ENCODE peak calls at places on chromosomes 6 and 20, in six cellular contexts. M is AG04450, C is astrocyte, B is choroid plexus epithelial cell, V is lung, S is fibroblast of lung. Q is an unnamed sample.

GRCh38 chr6:111683749-111684267 is 78.1 kb upstream of the TRAF3IP2 start:
- DNase-seq in M (peak), B (peak), C (peak), S (peak), V (no peak), Q (no peak)

GRCh38 chr6:69987550-69987949 is 121.2 kb downstream of the COL19A1 start:
- DNase-seq in C (no peak), S (no peak), V (no peak), M (no peak), B (no peak), Q (no peak)

GRCh38 chr20:9609892-9610502 is 95.6 kb downstream of the LAMP5 start:
- DNase-seq in B (peak), S (peak), V (peak), M (peak), C (peak), Q (peak)

GRCh38 chr6:163787001-163787667 is 372.6 kb downstream of the QKI start:
- DNase-seq in V (no peak), M (no peak), B (peak), C (no peak), S (no peak), Q (no peak)

GRCh38 chr20:63846128-63846771 is 15.0 kb upstream of the ABHD16B start:
- DNase-seq in V (no peak), B (peak), M (no peak), C (no peak), S (peak), Q (no peak)

GRCh38 chr6:83192871-83193746 is at the start of the genes PGM3 and RWDD2A:
- DNase-seq in S (peak), C (peak), B (peak), V (peak), M (peak), Q (peak)

GRCh38 chr20:9211016-9211760 is 142.3 kb downstream of the PLCB4 start:
- DNase-seq in V (no peak), S (no peak), C (no peak), B (no peak), M (no peak), Q (no peak)

GRCh38 chr20:30168025-30168799 is 1089.3 kb upstream of the DEFB115 start:
- DNase-seq in S (no peak), M (no peak), V (no peak), B (no peak), C (no peak), Q (no peak)

GRCh38 chr6:130111031-130111430 is 92.7 kb downstream of the L3MBTL3 start:
- DNase-seq in B (no peak), C (no peak), S (no peak), V (no peak), M (no peak), Q (no peak)

GRCh38 chr20:48702388-48703041 is 125.3 kb downstream of the PREX1 start:
- DNase-seq in C (no peak), B (no peak), V (no peak), M (no peak), S (no peak), Q (no peak)

GRCh38 chr6:15297895-15298590 is 52.2 kb downstream of the JARID2 start:
- DNase-seq in B (no peak), C (no peak), M (no peak), V (no peak), S (peak), Q (no peak)

DNA sequence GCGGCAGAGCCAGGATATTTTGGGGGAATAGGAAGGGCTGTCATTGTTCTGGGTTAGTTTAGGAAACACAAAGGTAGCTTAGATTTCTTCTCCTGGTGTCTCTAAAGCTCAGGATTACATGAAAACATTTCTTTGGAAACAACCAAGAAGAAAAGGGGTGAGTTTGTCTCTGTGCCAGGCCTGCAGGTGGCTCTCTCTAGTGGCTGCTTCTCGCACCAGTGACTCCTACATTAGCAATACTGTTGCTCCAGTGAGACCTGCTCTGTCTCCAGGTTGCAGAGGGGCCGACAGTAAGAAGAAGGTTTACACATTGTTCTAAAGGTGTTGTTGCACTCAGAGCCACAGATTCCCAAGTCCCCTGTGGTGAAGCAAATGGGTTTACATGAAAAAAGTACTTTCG is 104.6 kb upstream of the GLP1R start:
- DNase-seq in B (peak), S (no peak), V (no peak), C (no peak), M (no peak), Q (no peak)
- TF ChIP-seq CTCF in B (no peak), S (no peak), V (no peak), C (no peak), M (no peak), Q (no peak)

GRCh38 chr6:36979343-36979742 is 6.7 kb downstream of the MTCH1 start:
- DNase-seq in B (peak), V (no peak), S (peak), M (no peak), C (peak), Q (peak)
- TF ChIP-seq CTCF in B (peak), V (peak), S (peak), M (peak), C (peak), Q (peak)

DNA sequence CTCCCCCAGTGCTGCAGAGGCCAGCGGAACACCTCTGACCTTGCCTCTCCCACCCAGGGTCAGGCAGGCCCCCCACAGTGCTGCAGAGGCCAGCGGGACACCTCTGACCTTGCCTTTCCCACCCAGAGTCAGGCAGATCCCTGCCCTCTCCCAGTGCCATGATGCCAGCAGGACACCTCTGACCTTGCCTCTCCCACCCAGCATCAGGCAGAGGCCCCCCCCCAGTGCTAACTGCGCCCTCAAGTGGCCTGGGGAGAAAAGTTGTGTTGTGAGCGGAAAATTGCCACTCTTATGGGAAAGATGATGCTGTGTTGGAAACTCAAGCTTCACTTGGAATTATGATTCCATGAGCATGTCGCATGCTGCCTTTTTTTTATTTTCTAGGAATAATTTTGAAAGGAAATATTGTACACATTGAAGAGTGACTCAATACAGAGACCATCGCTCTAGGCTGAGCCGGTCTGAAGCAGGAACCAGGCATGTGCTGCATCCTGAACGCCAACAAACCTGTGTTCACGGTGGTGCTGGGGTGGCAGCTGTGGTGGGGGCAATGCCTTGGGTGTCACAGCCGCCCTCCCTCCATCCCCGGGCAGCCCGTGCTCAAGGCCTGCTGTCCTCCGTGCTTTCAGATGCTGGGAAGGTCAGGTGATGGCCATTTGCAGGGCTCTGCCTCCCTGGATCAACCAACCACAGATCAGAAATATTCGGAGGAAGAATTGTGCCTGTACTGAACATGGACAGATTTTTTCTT is 98.6 kb downstream of the CDH4 start:
- DNase-seq in S (no peak), V (no peak), M (no peak), B (no peak), C (no peak), Q (no peak)
- TF ChIP-seq CTCF in S (no peak), V (no peak), M (no peak), B (peak), C (no peak), Q (no peak)

DNA sequence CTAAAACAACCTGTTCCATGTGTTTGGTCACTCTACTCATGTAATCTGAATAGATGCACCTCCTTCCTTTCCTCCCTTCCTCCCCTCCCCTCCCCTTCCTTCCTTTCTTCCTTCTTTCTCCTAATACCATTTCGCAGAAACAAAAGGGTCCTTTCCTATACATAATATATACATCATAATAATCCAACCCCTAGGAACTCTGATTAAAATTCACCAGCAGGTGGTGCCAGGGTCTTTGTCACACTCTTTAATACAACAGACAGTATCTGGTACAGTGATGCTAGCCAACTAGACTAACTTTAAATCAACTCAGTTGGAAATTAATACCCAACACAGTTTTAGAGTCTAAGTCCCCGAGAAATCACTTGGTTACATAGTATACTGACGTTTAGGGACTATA is 181.2 kb upstream of the SHLD1 start:
- DNase-seq in C (peak), V (no peak), M (no peak), S (peak), B (peak), Q (peak)
- TF ChIP-seq CTCF in C (peak), V (no peak), M (peak), S (peak), B (peak), Q (peak)

DNA sequence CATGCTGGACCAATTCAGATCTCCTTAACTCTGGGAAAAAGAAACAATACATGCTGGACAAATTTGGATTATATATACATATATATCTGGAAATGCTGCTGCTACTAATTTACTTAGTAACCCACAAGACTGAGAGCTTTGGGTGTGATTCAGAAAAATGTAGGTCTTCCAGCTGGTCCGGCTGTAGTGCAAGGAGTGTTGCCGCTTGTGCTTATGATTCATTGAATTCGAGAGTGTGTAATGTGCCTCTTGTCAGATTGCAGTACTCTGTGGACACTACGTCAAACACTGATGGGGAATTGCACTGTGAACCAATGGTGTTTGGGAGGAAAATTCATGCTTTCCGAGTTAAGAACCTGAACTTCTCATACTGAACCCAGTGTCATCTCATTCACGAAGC is 1155.5 kb downstream of the EPHA7 start:
- DNase-seq in V (no peak), C (no peak), B (no peak), M (no peak), S (no peak), Q (no peak)
- TF ChIP-seq CTCF in V (no peak), C (no peak), B (no peak), M (no peak), S (no peak), Q (no peak)

GRCh38 chr6:152723398-152723797 is 25.7 kb downstream of the MYCT1 start:
- DNase-seq in C (peak), B (peak), M (no peak), V (no peak), S (no peak), Q (no peak)

GRCh38 chr6:152721956-152722355 is 24.3 kb downstream of the MYCT1 start:
- DNase-seq in V (no peak), C (no peak), S (no peak), B (no peak), M (no peak), Q (no peak)

GRCh38 chr6:152726313-152726712 is 24.3 kb upstream of the VIP start:
- DNase-seq in B (no peak), S (no peak), M (no peak), C (no peak), V (no peak), Q (no peak)

DNA sequence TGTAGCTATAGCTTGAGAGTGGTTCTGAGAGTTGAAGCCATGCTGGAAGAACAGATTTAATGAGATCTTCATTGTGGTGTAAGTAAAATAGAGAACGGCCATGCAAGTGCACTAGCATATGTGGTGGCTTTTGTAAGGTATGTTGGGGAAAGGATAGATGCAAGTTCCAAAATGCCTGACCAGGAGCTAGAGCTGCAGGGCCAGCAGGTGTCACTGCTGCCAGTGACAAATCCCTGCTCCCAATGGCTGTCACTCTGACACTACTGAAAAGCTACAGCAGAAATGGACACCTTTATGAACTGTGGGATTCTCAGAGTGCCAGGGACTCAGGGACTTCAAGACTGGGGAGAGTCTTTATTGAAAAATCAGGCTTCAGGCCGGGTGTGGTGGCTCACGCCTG is 23.1 kb upstream of the VIP start:
- DNase-seq in M (no peak), B (no peak), S (no peak), C (no peak), V (no peak), Q (no peak)
- TF ChIP-seq CTCF in M (no peak), B (no peak), S (no peak), C (no peak), V (no peak), Q (no peak)

GRCh38 chr6:99246602-99247001 is 102.9 kb downstream of the FAXC start:
- DNase-seq in V (no peak), C (no peak), S (no peak), B (no peak), M (no peak), Q (no peak)

DNA sequence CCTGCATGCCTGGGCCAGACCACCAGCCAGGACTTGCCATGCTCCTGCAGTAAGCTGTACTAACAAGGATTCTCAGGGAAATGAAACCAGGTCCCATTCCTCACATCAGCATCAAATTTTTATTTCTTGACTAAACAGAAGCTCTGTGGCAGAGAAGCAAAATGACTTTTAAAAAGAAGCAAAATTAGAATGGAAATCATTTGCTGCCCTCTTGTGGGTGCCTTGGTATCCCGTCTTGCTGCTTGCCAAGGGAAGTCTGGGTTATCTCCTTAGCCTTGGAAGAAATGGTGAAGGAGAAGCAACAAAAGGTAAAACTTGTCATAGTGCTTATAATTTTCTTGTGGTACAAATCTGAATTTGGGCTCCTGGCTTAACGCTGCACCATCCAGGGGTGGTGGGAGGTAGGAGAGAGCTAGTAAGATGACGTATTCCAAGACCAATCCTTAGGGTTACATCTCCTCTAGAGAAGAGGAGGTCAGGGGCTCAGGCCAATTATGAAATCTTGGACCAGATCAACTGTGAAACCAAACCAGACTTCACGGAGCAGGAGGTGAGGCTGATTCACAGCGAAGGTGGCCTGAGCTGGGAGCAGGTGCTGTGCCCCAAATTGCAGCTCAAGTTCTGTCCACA is 107.5 kb downstream of the FAXC start:
- DNase-seq in C (peak), M (peak), B (peak), S (peak), V (no peak), Q (peak)
- TF ChIP-seq CTCF in C (peak), M (peak), B (peak), S (peak), V (no peak), Q (no peak)

DNA sequence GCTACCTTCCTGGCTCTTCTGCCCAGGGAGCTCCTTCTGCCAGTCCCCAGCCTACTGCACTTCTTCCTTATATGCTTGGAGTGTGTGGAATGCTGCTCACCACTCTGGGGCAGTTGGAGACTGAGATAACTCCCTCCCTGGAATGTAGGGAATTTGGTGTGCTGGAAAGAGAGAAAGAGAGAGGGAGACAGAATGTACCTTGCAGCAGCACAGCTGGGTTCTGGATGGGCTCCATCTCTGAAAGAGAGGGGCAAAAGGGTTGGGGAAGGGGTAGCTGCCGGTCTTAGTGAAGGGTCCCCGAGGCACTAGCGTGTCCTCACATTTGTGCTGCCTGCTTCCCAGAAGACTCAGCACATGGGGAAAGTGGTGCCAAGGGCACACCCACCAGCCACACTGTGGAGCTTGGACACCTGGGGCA is 40.2 kb upstream of the DDR1 start:
- DNase-seq in V (no peak), C (peak), M (no peak), B (peak), S (no peak), Q (no peak)
- TF ChIP-seq CTCF in V (no peak), C (no peak), M (peak), B (no peak), S (no peak), Q (no peak)

GRCh38 chr6:85461806-85462185 is 11.9 kb downstream of the NT5E start:
- DNase-seq in B (no peak), C (no peak), M (no peak), V (no peak), S (no peak), Q (peak)
- TF ChIP-seq CTCF in B (no peak), C (no peak), M (no peak), V (no peak), S (no peak), Q (no peak)

Q was measured in activated CD8-positive, alpha-beta T cell treated with anti-CD3 and anti-CD28 coated beads for 36 hours.